ENCODE peak calls at places on chromosomes 16 and 17, in four cellular contexts. D is cardiac muscle cell, F is left lung, L is prostate gland. P is an unnamed sample.
A peak's percentile ranks its signal among the peaks of the same experiment; 100 is the strongest.

GRCh38 chr17:62869885-62870580 is 61.9 kb upstream of the MARCHF10 start:
- DNase-seq in D (peak; percentile 55), F (no peak), L (no peak), P (no peak)

GRCh38 chr17:28897769-28898259 is 281 bp upstream of the FLOT2 start:
- DNase-seq in D (no peak), F (no peak), L (no peak), P (no peak)

GRCh38 chr16:22670551-22670970 is 143.4 kb upstream of the HS3ST2 start:
- DNase-seq in D (peak; percentile 55), F (no peak), L (no peak), P (no peak)

GRCh38 chr17:68356520-68356919 is 65.2 kb downstream of the ARSG start:
- DNase-seq in D (no peak), F (no peak), L (no peak), P (no peak)

GRCh38 chr17:75288784-75289121 is 480 bp downstream of the SLC25A19 start:
- DNase-seq in D (no peak), F (no peak), L (no peak), P (peak; percentile 75)

GRCh38 chr16:16067127-16067526 is 117.7 kb downstream of the ABCC1 start:
- DNase-seq in D (no peak), F (no peak), L (no peak), P (no peak)

GRCh38 chr16:25693621-25694020 is 1.9 kb downstream of the HS3ST4 start:
- DNase-seq in D (no peak), F (no peak), L (no peak), P (no peak)

GRCh38 chr16:77692612-77693011 is 29.7 kb upstream of the NUDT7 start:
- DNase-seq in D (no peak), F (no peak), L (no peak), P (no peak)

GRCh38 chr17:58666858-58667267 is 25.0 kb downstream of the TEX14 start:
- DNase-seq in D (no peak), F (peak; percentile 88), L (peak; percentile 92), P (peak; percentile 86)

GRCh38 chr17:4786516-4786915 is 352 bp upstream of the VMO1 start:
- DNase-seq in D (no peak), F (no peak), L (no peak), P (no peak)

GRCh38 chr17:44587339-44587738 is 30.1 kb downstream of the FZD2 start:
- DNase-seq in D (peak; percentile 85), F (no peak), L (no peak), P (peak; percentile 66)

GRCh38 chr17:18111330-18111971 is 2.9 kb downstream of the MYO15A start:
- DNase-seq in D (no peak), F (no peak), L (no peak), P (no peak)

GRCh38 chr17:80561541-80562114 is 17.0 kb downstream of the RPTOR start:
- DNase-seq in D (no peak), F (no peak), L (no peak), P (no peak)

GRCh38 chr16:23952128-23953041 is 116.6 kb downstream of the PRKCB start:
- DNase-seq in D (peak; percentile 39), F (no peak), L (no peak), P (no peak)

GRCh38 chr16:12565423-12565822 is 238.3 kb downstream of the CPPED1 start:
- DNase-seq in D (no peak), F (no peak), L (no peak), P (no peak)

GRCh38 chr17:68953340-68953997 is 1.7 kb downstream of the ABCA8 start:
- DNase-seq in D (no peak), F (no peak), L (no peak), P (no peak)

GRCh38 chr16:66840883-66841282 is 3.3 kb upstream of the CA7 start:
- DNase-seq in D (no peak), F (no peak), L (no peak), P (no peak)

GRCh38 chr16:77043076-77043475 is 147.9 kb upstream of the MON1B start:
- DNase-seq in D (no peak), F (no peak), L (no peak), P (no peak)

GRCh38 chr16:12901204-12901596 is 198 bp upstream of the SHISA9 start:
- DNase-seq in D (peak; percentile 51), F (no peak), L (no peak), P (no peak)

GRCh38 chr17:35129154-35129972 is 7.9 kb downstream of the FNDC8 start:
- DNase-seq in D (no peak), F (no peak), L (no peak), P (no peak)

GRCh38 chr17:63961355-63962207 is 11.1 kb downstream of the SCN4A start:
- DNase-seq in D (peak; percentile 91), F (peak; percentile 82), L (no peak), P (peak; percentile 80)

GRCh38 chr17:6711081-6711674 is 2.0 kb downstream of the SLC13A5 start:
- DNase-seq in D (no peak), F (no peak), L (no peak), P (peak; percentile 57)

GRCh38 chr17:82230627-82231311 is 1.9 kb downstream of the SLC16A3 start:
- DNase-seq in D (peak; percentile 88), F (peak; percentile 97), L (no peak), P (peak; percentile 94)

GRCh38 chr17:21453144-21453982 is 77.2 kb downstream of the KCNJ12 start:
- DNase-seq in D (no peak), F (no peak), L (no peak), P (no peak)

GRCh38 chr16:1705688-1706385 is at the start of gene MAPK8IP3:
- DNase-seq in D (peak; percentile 93), F (peak; percentile 98), L (peak; percentile 87), P (peak; percentile 96)

GRCh38 chr16:12027091-12027490 is 50.6 kb downstream of the SNX29 start:
- DNase-seq in D (no peak), F (no peak), L (peak; percentile 5), P (no peak)

GRCh38 chr16:57728336-57729181 is 7.0 kb upstream of the KATNB1 start:
- DNase-seq in D (no peak), F (peak; percentile 58), L (no peak), P (no peak)

GRCh38 chr17:9072626-9073339 is 51.5 kb downstream of the NTN1 start:
- DNase-seq in D (no peak), F (no peak), L (peak; percentile 81), P (no peak)

GRCh38 chr17:35808240-35808961 is 883 bp upstream of the TAF15 start:
- DNase-seq in D (no peak), F (no peak), L (no peak), P (no peak)

GRCh38 chr17:2150871-2151270 is 96.0 kb downstream of the HIC1 start:
- DNase-seq in D (no peak), F (no peak), L (no peak), P (no peak)

GRCh38 chr16:80936410-80936809 is 70.3 kb downstream of the CMC2 start:
- DNase-seq in D (no peak), F (no peak), L (no peak), P (no peak)

GRCh38 chr17:55163408-55163807 is 101.4 kb upstream of the HLF start:
- DNase-seq in D (no peak), F (no peak), L (no peak), P (no peak)

DNA sequence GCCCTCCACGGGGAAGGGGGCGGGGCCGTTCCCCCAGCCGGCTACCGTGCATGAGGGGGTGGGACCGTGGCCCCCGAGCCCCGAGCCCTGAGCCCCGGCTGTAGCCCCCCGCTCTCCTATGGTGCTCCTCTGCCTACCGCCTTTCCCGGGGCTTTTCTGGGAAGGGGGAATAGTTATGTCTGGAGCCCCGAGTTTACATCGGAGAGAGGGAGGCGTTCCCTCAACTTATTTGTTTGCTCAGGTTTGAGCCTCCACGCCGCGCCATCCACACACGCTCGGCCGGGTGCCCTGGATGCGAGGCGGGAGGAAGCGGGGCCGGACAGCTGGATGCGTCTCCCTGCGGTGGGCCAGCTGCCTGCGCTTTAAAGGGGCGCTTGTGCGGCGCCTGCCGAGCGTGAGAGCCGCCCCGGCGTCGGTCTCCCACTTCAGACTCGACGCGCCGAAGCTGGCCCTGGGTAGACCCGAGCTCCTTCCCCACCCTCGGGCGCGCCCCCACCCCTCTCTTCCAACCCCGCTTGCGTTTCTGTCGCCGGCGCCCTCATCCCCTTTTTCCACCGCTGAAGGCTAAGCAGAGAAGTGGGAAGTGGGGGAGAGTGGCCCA is 425 bp upstream of the CHAD start:
- DNase-seq in D (no peak), F (peak; percentile 71), L (no peak), P (no peak)
- H3K4me3 ChIP-seq in D (no peak overlapping the region), F (peak overlapping the region; percentile 6), L (peak overlapping the region; percentile 16), P (peak overlapping the region; percentile 14)

GRCh38 chr16:82105107-82105506 is 64.9 kb downstream of the MPHOSPH6 start:
- DNase-seq in D (no peak), F (no peak), L (no peak), P (no peak)
- H3K4me1 ChIP-seq in D (no peaks in the 10 kb centered on the region), F (no peaks in the 10 kb centered on the region), L (no peaks in the 10 kb centered on the region), P (no peaks in the 10 kb centered on the region)

GRCh38 chr16:28195859-28196258 is 15.9 kb downstream of the XPO6 start:
- DNase-seq in D (no peak), F (no peak), L (no peak), P (no peak)

GRCh38 chr16:28196331-28196987 is 15.3 kb downstream of the XPO6 start:
- DNase-seq in D (no peak), F (no peak), L (no peak), P (no peak)

GRCh38 chr16:28192811-28193529 is 18.8 kb downstream of the XPO6 start:
- DNase-seq in D (no peak), F (no peak), L (no peak), P (peak; percentile 72)

GRCh38 chr16:28191364-28191985 is 20.3 kb downstream of the XPO6 start:
- DNase-seq in D (no peak), F (no peak), L (peak; percentile 57), P (no peak)

DNA sequence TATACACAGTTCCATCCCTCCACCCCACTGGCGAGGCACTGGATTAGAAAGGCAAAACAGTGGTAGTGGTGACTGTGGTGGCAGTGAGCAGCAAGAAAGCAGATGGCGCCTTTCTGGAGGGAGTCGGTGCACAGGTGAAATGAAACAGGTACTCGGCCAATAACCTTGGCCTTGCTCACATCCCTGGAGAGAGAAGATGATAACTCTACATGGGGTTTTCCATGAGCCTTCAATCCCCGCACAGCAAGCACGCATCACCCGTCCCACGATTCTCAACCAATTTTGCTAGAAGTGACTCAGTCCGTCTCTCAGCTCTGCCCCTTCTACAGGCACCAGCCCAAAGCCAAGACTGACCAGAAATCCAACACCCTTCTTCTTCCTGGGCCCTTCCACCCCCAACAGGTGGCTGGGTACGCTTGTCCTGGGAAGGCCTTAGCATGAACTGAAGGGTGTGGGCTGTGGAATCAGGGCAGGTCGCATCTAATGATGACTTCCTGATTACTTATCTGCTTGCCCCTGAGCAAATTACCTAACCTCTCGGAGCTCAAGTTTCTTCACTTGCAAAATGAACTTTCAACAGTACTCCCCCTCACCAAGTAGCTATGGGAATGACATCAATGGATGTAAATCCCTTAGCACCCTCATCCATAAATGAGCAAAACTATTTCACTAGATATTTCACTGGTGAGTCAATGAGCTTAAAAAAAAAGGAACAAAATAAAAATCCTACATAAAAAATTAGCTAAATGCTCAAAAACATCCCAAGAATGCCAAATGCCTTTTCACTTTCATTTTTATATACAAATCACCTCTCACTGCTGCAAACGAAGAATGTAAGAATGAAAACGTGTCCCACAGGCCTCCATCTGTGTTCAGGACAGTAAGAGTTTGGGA is 18.0 kb downstream of the XPO6 start:
- DNase-seq in D (no peak), F (no peak), L (no peak), P (no peak)
- H3K4me3 ChIP-seq in D (no peak overlapping the region), F (no peak overlapping the region), L (no peak overlapping the region), P (no peak overlapping the region)

DNA sequence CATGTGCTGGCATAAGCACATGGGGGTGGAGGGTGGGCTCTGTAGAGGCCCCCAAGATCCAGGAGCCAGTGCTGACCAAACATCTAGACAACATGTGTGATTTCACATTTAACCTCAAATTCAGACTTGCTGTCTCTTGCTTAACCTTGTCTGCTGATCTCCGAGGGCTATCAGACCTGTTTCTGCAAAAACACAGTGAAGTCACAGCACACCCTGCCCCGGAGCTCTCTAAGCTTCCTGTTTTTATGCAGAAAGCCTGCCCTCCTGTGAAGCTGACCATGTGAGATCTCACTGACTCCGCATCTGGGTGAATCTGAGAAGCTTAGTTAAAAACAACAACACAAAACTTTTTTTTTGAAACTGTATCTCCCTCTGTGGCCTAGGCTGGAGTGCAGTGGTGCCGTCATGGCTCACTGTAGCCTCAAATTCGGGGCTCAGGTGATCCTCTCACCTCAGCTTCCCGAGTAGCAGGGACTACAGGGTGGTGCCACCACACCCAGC is 6.6 kb upstream of the DPEP2 start:
- DNase-seq in D (no peak), F (no peak), L (no peak), P (peak; percentile 70)
- H3K4me1 ChIP-seq in D (no peaks in the 10 kb centered on the region), F (no peaks in the 10 kb centered on the region), L (no peaks in the 10 kb centered on the region), P (peaks cover 22% of the 10 kb centered on the region)